ENCODE peak calls at places on chromosome 10, in eight cellular contexts. W is osteocyte; T is neural crest cell; M is GM04504; H is activated CD4-positive, alpha-beta T cell treated with anti-CD3 and anti-CD28 coated beads, Interleukin-2, amount 10 ng/mL, durations not matched to agents 24 days and 14 days; L is HAP-1; C is NCI-H1930; G is dorsolateral prefrontal cortex. I is an unnamed sample.

GRCh38 chr10:35212856-35213255 is 86.2 kb downstream of the CREM start:
- DNase-seq in W (no peak), T (no peak), M (no peak), H (no peak), L (no peak), C (no peak), G (no peak), I (no peak)

GRCh38 chr10:116720241-116721047 is 21.9 kb downstream of the HSPA12A start:
- DNase-seq in W (no peak), T (no peak), M (no peak), H (no peak), L (no peak), C (no peak), G (no peak), I (no peak)

GRCh38 chr10:14967897-14968296 is 8.7 kb downstream of the MEIG1 start:
- DNase-seq in W (no peak), T (no peak), M (no peak), H (no peak), L (no peak), C (no peak), G (no peak), I (no peak)

GRCh38 chr10:115171392-115171960 is 78.3 kb downstream of the ATRNL1 start:
- DNase-seq in W (no peak), T (no peak), M (peak), H (no peak), L (peak), C (no peak), G (no peak), I (peak)

GRCh38 chr10:77301305-77301730 is 336.3 kb downstream of the KCNMA1 start:
- DNase-seq in W (no peak), T (no peak), M (no peak), H (no peak), L (no peak), C (no peak), G (no peak), I (no peak)

GRCh38 chr10:32953277-32953927 is 4.6 kb downstream of the ITGB1 start:
- DNase-seq in W (no peak), T (no peak), M (no peak), H (no peak), L (no peak), C (no peak), G (no peak), I (no peak)

GRCh38 chr10:30441974-30442606 is 8.1 kb downstream of the MAP3K8 start:
- DNase-seq in W (peak), T (no peak), M (no peak), H (no peak), L (no peak), C (no peak), G (no peak), I (no peak)

GRCh38 chr10:132546567-132547420 is 9.2 kb downstream of the INPP5A start:
- DNase-seq in W (no peak), T (no peak), M (no peak), H (no peak), L (no peak), C (no peak), G (no peak), I (no peak)

GRCh38 chr10:70926215-70927000 is 38.0 kb upstream of the PCBD1 start:
- DNase-seq in W (no peak), T (no peak), M (no peak), H (no peak), L (no peak), C (no peak), G (no peak), I (no peak)

GRCh38 chr10:109891105-109891504 is 32.2 kb downstream of the XPNPEP1 start:
- DNase-seq in W (no peak), T (no peak), M (no peak), H (no peak), L (no peak), C (no peak), G (no peak), I (no peak)

GRCh38 chr10:91635401-91636400 is 2.8 kb upstream of the PPP1R3C start:
- DNase-seq in W (no peak), T (peak), M (no peak), H (peak), L (peak), C (peak), G (no peak), I (peak)

GRCh38 chr10:92691591-92692084 is 1.9 kb downstream of the HHEX start:
- DNase-seq in W (no peak), T (peak), M (no peak), H (peak), L (no peak), C (no peak), G (no peak), I (no peak)

I was measured in SK-MEL-5.